ENCODE peak calls at places on chromosome 6, in four cellular contexts. F is iPS-NIHi11, E is ELR, V is head of caudate nucleus. I is an unnamed sample.

GRCh38 chr6:101232946-101233345 is 160.6 kb upstream of the GRIK2 start:
- DNase-seq in V (no peak), E (no peak), F (no peak), I (no peak)

GRCh38 chr6:167401525-167402194 is 76.8 kb downstream of the TTLL2 start:
- DNase-seq in E (no peak), F (peak; percentile 56), V (no peak), I (no peak)

GRCh38 chr6:36662827-36663256 is 15.7 kb upstream of the CDKN1A start:
- DNase-seq in E (no peak), F (no peak), V (peak; percentile 79), I (no peak)

GRCh38 chr6:167485186-167485978 is 160.5 kb downstream of the TTLL2 start:
- DNase-seq in E (no peak), V (no peak), F (no peak), I (no peak)

GRCh38 chr6:108630050-108630714 is 69.5 kb downstream of the FOXO3 start:
- DNase-seq in E (no peak), F (no peak), V (no peak), I (no peak)

GRCh38 chr6:97697450-97697849 is 414.4 kb upstream of the MMS22L start:
- DNase-seq in F (no peak), E (peak; percentile 69), V (no peak), I (no peak)

GRCh38 chr6:138772596-138773176 is 883 bp upstream of the CCDC28A start:
- DNase-seq in F (no peak), E (peak; percentile 28), V (no peak), I (no peak)

GRCh38 chr6:44074383-44075136 is 52.7 kb downstream of the MRPL14 start:
- DNase-seq in F (peak; percentile 79), E (peak; percentile 88), V (peak; percentile 83), I (no peak)

GRCh38 chr6:56841372-56841749 is 113.5 kb upstream of the BEND6 start:
- DNase-seq in F (no peak), E (no peak), V (no peak), I (no peak)

GRCh38 chr6:73227606-73228255 is 2.4 kb upstream of the KHDC1L start:
- DNase-seq in V (peak; percentile 45), F (no peak), E (no peak), I (no peak)

GRCh38 chr6:157758516-157759023 is 64.5 kb upstream of the SNX9 start:
- DNase-seq in V (no peak), E (no peak), F (no peak), I (no peak)

GRCh38 chr6:76681781-76682180 is 609.3 kb upstream of the IMPG1 start:
- DNase-seq in V (no peak), E (no peak), F (no peak), I (no peak)

GRCh38 chr6:12246900-12247299 is 43.3 kb upstream of the EDN1 start:
- DNase-seq in V (no peak), E (peak; percentile 44), F (no peak), I (no peak)

GRCh38 chr6:306641-307061 is 14.4 kb downstream of the DUSP22 start:
- DNase-seq in F (no peak), E (no peak), V (no peak), I (no peak)

GRCh38 chr6:90219168-90219985 is 77.3 kb downstream of the BACH2 start:
- DNase-seq in V (no peak), E (peak; percentile 30), F (peak; percentile 18), I (no peak)

GRCh38 chr6:49118475-49118874 is 344.6 kb downstream of the MMUT start:
- DNase-seq in V (no peak), F (no peak), E (no peak), I (no peak)

GRCh38 chr6:126947070-126947469 is 171.4 kb upstream of the RSPO3 start:
- DNase-seq in F (no peak), V (no peak), E (no peak), I (no peak)

GRCh38 chr6:35516712-35517111 is 4.0 kb upstream of the TULP1 start:
- DNase-seq in V (no peak), E (no peak), F (no peak), I (no peak)